ENCODE peak calls at places on chromosomes 6 and 20, in ten cellular contexts. D is activated T-cell treated with anti-CD3 and anti-CD28 coated beads, Interleukin-2, amount 50 U/mL, for 72 hours; Z is left cardiac atrium; C is stimulated activated CD4-positive, alpha-beta T cell treated with anti-CD3 and anti-CD28 coated beads, Interleukin-15, amount 100 ng/mL, for 48 hours; S is activated B cell treated with CpG ODN at 0.5 μM for 24 hours; J is left colon; M is adipocyte; T is naive B cell; W is neural progenitor cell; G is stimulated activated effector memory CD8-positive, alpha-beta T cell treated with anti-CD3 and anti-CD28 coated beads, Interleukin-12 subunit alpha, Interleukin-12 subunit beta, amount 100 ng/mL, for 72 hours. X is an unnamed sample.

GRCh38 chr20:32943490-32944052 is 60.7 kb downstream of the SUN5 start:
- DNase-seq in D (no peak), Z (no peak), C (no peak), S (no peak), J (no peak), M (no peak), T (no peak), W (no peak), G (no peak), X (no peak)

GRCh38 chr6:45837541-45838200 is 178.0 kb downstream of the CLIC5 start:
- DNase-seq in D (no peak), Z (no peak), C (no peak), S (no peak), J (no peak), M (no peak), T (no peak), W (no peak), G (no peak), X (no peak)

GRCh38 chr20:37541326-37541725 is 13.7 kb upstream of the BLCAP start:
- DNase-seq in D (no peak), Z (no peak), C (no peak), S (no peak), J (no peak), M (no peak), T (no peak), W (no peak), G (no peak), X (no peak)

GRCh38 chr6:153563001-153563400 is 431.9 kb upstream of the RGS17 start:
- DNase-seq in D (no peak), Z (no peak), C (no peak), S (no peak), J (no peak), M (no peak), T (no peak), W (no peak), G (no peak), X (no peak)

GRCh38 chr6:135498178-135498841 is 770 bp upstream of the AHI1 start:
- DNase-seq in D (peak), Z (peak), C (peak), S (peak), J (peak), M (peak), T (peak), W (peak), G (peak), X (peak)

GRCh38 chr20:44688053-44688625 is 27.0 kb upstream of the CCN5 start:
- DNase-seq in D (no peak), Z (no peak), C (no peak), S (no peak), J (no peak), M (no peak), T (no peak), W (no peak), G (no peak), X (no peak)

GRCh38 chr6:42512498-42513042 is 51.3 kb upstream of the UBR2 start:
- DNase-seq in D (no peak), Z (no peak), C (no peak), S (no peak), J (no peak), M (no peak), T (no peak), W (no peak), G (no peak), X (no peak)

GRCh38 chr6:107811591-107812218 is 12.4 kb downstream of the SCML4 start:
- DNase-seq in D (no peak), Z (no peak), C (no peak), S (no peak), J (no peak), M (no peak), T (no peak), W (no peak), G (no peak), X (no peak)

GRCh38 chr20:59814835-59815340 is 118.5 kb downstream of the SYCP2 start:
- DNase-seq in D (no peak), Z (no peak), C (no peak), S (no peak), J (no peak), M (no peak), T (no peak), W (no peak), G (no peak), X (no peak)

GRCh38 chr6:37698264-37699137 is 818 bp upstream of the MDGA1 start:
- DNase-seq in D (peak), Z (peak), C (peak), S (peak), J (peak), M (peak), T (peak), W (peak), G (peak), X (peak)

GRCh38 chr6:33894438-33894837 is 90.6 kb upstream of the MLN start:
- DNase-seq in D (no peak), Z (no peak), C (no peak), S (no peak), J (no peak), M (peak), T (no peak), W (no peak), G (no peak), X (no peak)

GRCh38 chr6:26251354-26252081 is 113.5 kb upstream of the BTN3A2 start:
- DNase-seq in D (peak), Z (peak), C (peak), S (peak), J (peak), M (peak), T (peak), W (peak), G (peak), X (peak)

GRCh38 chr6:161138545-161139303 is 135.1 kb downstream of the AGPAT4 start:
- DNase-seq in D (no peak), Z (no peak), C (no peak), S (no peak), J (no peak), M (no peak), T (no peak), W (no peak), G (no peak), X (peak)

GRCh38 chr6:136967874-136968752 is 46.0 kb downstream of the SLC35D3 start:
- DNase-seq in D (peak), Z (peak), C (peak), S (peak), J (peak), M (peak), T (peak), W (peak), G (peak), X (no peak)

GRCh38 chr6:111478749-111479148 is 4.3 kb downstream of the REV3L start:
- DNase-seq in D (no peak), Z (no peak), C (no peak), S (no peak), J (no peak), M (peak), T (peak), W (peak), G (no peak), X (no peak)

GRCh38 chr6:158033751-158034702 is 52.4 kb downstream of the SYNJ2 start:
- DNase-seq in D (no peak), Z (no peak), C (no peak), S (no peak), J (peak), M (no peak), T (no peak), W (no peak), G (no peak), X (no peak)

GRCh38 chr6:85966859-85967258 is 324.2 kb upstream of the SYNCRIP start:
- DNase-seq in D (no peak), Z (no peak), C (no peak), S (no peak), J (no peak), M (no peak), T (no peak), W (no peak), G (no peak), X (no peak)

GRCh38 chr6:111377558-111378120 is 105.4 kb downstream of the REV3L start:
- DNase-seq in D (no peak), Z (no peak), C (no peak), S (no peak), J (no peak), M (peak), T (no peak), W (no peak), G (no peak), X (no peak)

GRCh38 chr6:8556370-8557018 is 121.1 kb upstream of the SLC35B3 start:
- DNase-seq in D (no peak), Z (no peak), C (no peak), S (no peak), J (no peak), M (peak), T (no peak), W (no peak), G (no peak), X (no peak)

GRCh38 chr6:113328886-113329381 is 528.2 kb upstream of the MARCKS start:
- DNase-seq in D (no peak), Z (no peak), C (no peak), S (no peak), J (no peak), M (no peak), T (no peak), W (no peak), G (no peak), X (no peak)

GRCh38 chr20:11849976-11850670 is 67.6 kb upstream of the BTBD3 start:
- DNase-seq in D (no peak), Z (no peak), C (no peak), S (no peak), J (no peak), M (no peak), T (no peak), W (no peak), G (no peak), X (no peak)

GRCh38 chr6:161010418-161010817 is 18.8 kb downstream of the MAP3K4 start:
- DNase-seq in D (no peak), Z (no peak), C (no peak), S (no peak), J (no peak), M (peak), T (no peak), W (no peak), G (no peak), X (no peak)

GRCh38 chr20:58639182-58640146 is 11.6 kb upstream of the STX16 start:
- DNase-seq in D (no peak), Z (no peak), C (no peak), S (no peak), J (no peak), M (no peak), T (no peak), W (no peak), G (no peak), X (no peak)

GRCh38 chr6:127077886-127078285 is 40.6 kb upstream of the RSPO3 start:
- DNase-seq in D (no peak), Z (no peak), C (no peak), S (no peak), J (no peak), M (no peak), T (no peak), W (no peak), G (no peak), X (no peak)

GRCh38 chr6:73857341-73857890 is 161.4 kb downstream of the CD109 start:
- DNase-seq in D (no peak), Z (no peak), C (no peak), S (no peak), J (no peak), M (no peak), T (no peak), W (no peak), G (no peak), X (no peak)

GRCh38 chr6:10999994-11000393 is 44.1 kb downstream of the ELOVL2 start:
- DNase-seq in D (no peak), Z (no peak), C (no peak), S (no peak), J (no peak), M (peak), T (no peak), W (no peak), G (no peak), X (no peak)

GRCh38 chr20:555933-556332 is 12.3 kb upstream of the CSNK2A1 start:
- DNase-seq in D (no peak), Z (peak), C (no peak), S (no peak), J (peak), M (no peak), T (no peak), W (no peak), G (no peak), X (no peak)

X was measured in Right ventricle myocardium inferior.